ENCODE peak calls at places on chromosomes 16 and 17, in seven cellular contexts. U, I, L, A, J, N and H are unnamed samples.

GRCh38 chr17:42281571-42282096 is 5.4 kb upstream of the STAT5B start:
- DNase-seq in U (no peak), I (no peak), L (no peak), A (no peak), J (no peak), N (peak), H (no peak)

GRCh38 chr17:77312061-77312684 is 171.4 kb downstream of the SEC14L1 start:
- DNase-seq in U (no peak), I (no peak), L (no peak), A (no peak), J (no peak), N (no peak), H (no peak)

GRCh38 chr17:8807070-8807550 is 7.9 kb upstream of the MFSD6L start:
- DNase-seq in U (peak), I (no peak), L (no peak), A (peak), J (no peak), N (peak), H (peak)

GRCh38 chr17:75430159-75430748 is 24.8 kb upstream of the GRB2 start:
- DNase-seq in U (peak), I (peak), L (peak), A (peak), J (peak), N (peak), H (peak)

GRCh38 chr16:67459066-67459857 is 21.7 kb downstream of the ATP6V0D1 start:
- DNase-seq in U (no peak), I (no peak), L (no peak), A (no peak), J (no peak), N (no peak), H (peak)

GRCh38 chr16:66939366-66939765 is 4.0 kb downstream of the CES2 start:
- DNase-seq in U (no peak), I (no peak), L (no peak), A (no peak), J (no peak), N (no peak), H (no peak)

GRCh38 chr17:70165383-70165782 is 3.9 kb upstream of the KCNJ2 start:
- DNase-seq in U (no peak), I (no peak), L (no peak), A (no peak), J (no peak), N (no peak), H (no peak)

GRCh38 chr16:21656795-21657768 is 4.7 kb upstream of the IGSF6 start:
- DNase-seq in U (no peak), I (no peak), L (peak), A (peak), J (peak), N (no peak), H (peak)

GRCh38 chr16:57992084-57992483 is 8.4 kb downstream of the ZNF319 start:
- DNase-seq in U (no peak), I (no peak), L (no peak), A (no peak), J (no peak), N (no peak), H (no peak)

GRCh38 chr16:74034862-74035261 is 261.8 kb upstream of the PSMD7 start:
- DNase-seq in U (no peak), I (no peak), L (peak), A (peak), J (peak), N (no peak), H (no peak)

GRCh38 chr17:57937492-57937891 is 17.7 kb downstream of the CUEDC1 start:
- DNase-seq in U (no peak), I (no peak), L (no peak), A (no peak), J (no peak), N (no peak), H (no peak)

GRCh38 chr17:66543526-66543925 is 241.1 kb downstream of the PRKCA start:
- DNase-seq in U (no peak), I (no peak), L (no peak), A (no peak), J (no peak), N (no peak), H (peak)

GRCh38 chr17:4548061-4548461 is 7.1 kb downstream of the MYBBP1A start:
- DNase-seq in U (no peak), I (no peak), L (no peak), A (no peak), J (no peak), N (peak), H (no peak)

GRCh38 chr17:82930924-82931695 is 91.3 kb upstream of the ZNF750 start:
- DNase-seq in U (no peak), I (no peak), L (no peak), A (no peak), J (no peak), N (no peak), H (no peak)

GRCh38 chr16:55492756-55493380 is 13.9 kb downstream of the MMP2 start:
- DNase-seq in U (no peak), I (no peak), L (no peak), A (no peak), J (no peak), N (no peak), H (no peak)

GRCh38 chr17:17723354-17724261 is 42.4 kb downstream of the RAI1 start:
- DNase-seq in U (peak), I (no peak), L (peak), A (peak), J (no peak), N (peak), H (peak)

GRCh38 chr16:52469775-52470174 is 77.2 kb downstream of the TOX3 start:
- DNase-seq in U (no peak), I (no peak), L (no peak), A (peak), J (no peak), N (no peak), H (no peak)

GRCh38 chr16:2895813-2896212 is 12.8 kb downstream of the FLYWCH2 start:
- DNase-seq in U (no peak), I (no peak), L (peak), A (no peak), J (no peak), N (no peak), H (peak)

GRCh38 chr16:80993293-80993691 is 13.4 kb downstream of the CMC2 start:
- DNase-seq in U (peak), I (no peak), L (peak), A (peak), J (no peak), N (no peak), H (peak)

GRCh38 chr17:64155751-64156544 is 26.0 kb upstream of the ERN1 start:
- DNase-seq in U (no peak), I (no peak), L (peak), A (no peak), J (no peak), N (no peak), H (peak)

GRCh38 chr16:83666449-83666848 is 141.3 kb upstream of the HSBP1 start:
- DNase-seq in U (no peak), I (no peak), L (no peak), A (no peak), J (no peak), N (no peak), H (no peak)

GRCh38 chr16:49652441-49653175 is 203.3 kb downstream of the ZNF423 start:
- DNase-seq in U (peak), I (no peak), L (no peak), A (peak), J (no peak), N (no peak), H (peak)

GRCh38 chr16:85752511-85753420 is 1.9 kb upstream of the C16orf74 start:
- DNase-seq in U (peak), I (no peak), L (peak), A (peak), J (no peak), N (peak), H (peak)

GRCh38 chr17:16427020-16427419 is 11.6 kb downstream of the TRPV2 start:
- DNase-seq in U (no peak), I (no peak), L (no peak), A (no peak), J (no peak), N (no peak), H (no peak)

GRCh38 chr16:2091722-2092620 is 43.7 kb downstream of the PKD1 start:
- DNase-seq in U (no peak), I (no peak), L (no peak), A (peak), J (no peak), N (peak), H (peak)

GRCh38 chr16:82037666-82038065 is 2.6 kb downstream of the HSD17B2 start:
- DNase-seq in U (no peak), I (no peak), L (peak), A (no peak), J (no peak), N (no peak), H (peak)

GRCh38 chr16:54538241-54538640 is 251.7 kb upstream of the IRX3 start:
- DNase-seq in U (peak), I (no peak), L (no peak), A (peak), J (no peak), N (no peak), H (no peak)

GRCh38 chr16:57630931-57631845 is 2.8 kb downstream of the ADGRG1 start:
- DNase-seq in U (no peak), I (no peak), L (no peak), A (no peak), J (no peak), N (no peak), H (no peak)

GRCh38 chr16:26701243-26701886 is 365.4 kb upstream of the C16orf82 start:
- DNase-seq in U (no peak), I (no peak), L (no peak), A (no peak), J (no peak), N (no peak), H (no peak)

GRCh38 chr17:38969281-38969680 is 2.1 kb upstream of the FBXO47 start:
- DNase-seq in U (no peak), I (no peak), L (no peak), A (no peak), J (no peak), N (no peak), H (no peak)

GRCh38 chr17:33459078-33459940 is 166.2 kb upstream of the ASIC2 start:
- DNase-seq in U (no peak), I (no peak), L (no peak), A (peak), J (no peak), N (peak), H (no peak)

GRCh38 chr17:34811561-34811960 is 149.7 kb downstream of the CCT6B start:
- DNase-seq in U (no peak), I (no peak), L (no peak), A (no peak), J (no peak), N (no peak), H (no peak)

GRCh38 chr17:79664925-79665738 is 54.3 kb upstream of the RBFOX3 start:
- DNase-seq in U (peak), I (no peak), L (no peak), A (peak), J (no peak), N (peak), H (no peak)

GRCh38 chr16:51154271-51155171 is 3.5 kb upstream of the SALL1 start:
- DNase-seq in U (no peak), I (no peak), L (no peak), A (peak), J (no peak), N (peak), H (peak)

GRCh38 chr16:77677129-77677528 is 45.2 kb upstream of the NUDT7 start:
- DNase-seq in U (peak), I (no peak), L (no peak), A (no peak), J (no peak), N (no peak), H (no peak)

GRCh38 chr17:67754001-67754400 is 36.3 kb downstream of the NOL11 start:
- DNase-seq in U (no peak), I (no peak), L (no peak), A (no peak), J (no peak), N (no peak), H (no peak)
- H3K23ac ChIP-seq in U (no peak), I (no peak), L (no peak), A (no peak), J (no peak), N (no peak), H (no peak)

DNA sequence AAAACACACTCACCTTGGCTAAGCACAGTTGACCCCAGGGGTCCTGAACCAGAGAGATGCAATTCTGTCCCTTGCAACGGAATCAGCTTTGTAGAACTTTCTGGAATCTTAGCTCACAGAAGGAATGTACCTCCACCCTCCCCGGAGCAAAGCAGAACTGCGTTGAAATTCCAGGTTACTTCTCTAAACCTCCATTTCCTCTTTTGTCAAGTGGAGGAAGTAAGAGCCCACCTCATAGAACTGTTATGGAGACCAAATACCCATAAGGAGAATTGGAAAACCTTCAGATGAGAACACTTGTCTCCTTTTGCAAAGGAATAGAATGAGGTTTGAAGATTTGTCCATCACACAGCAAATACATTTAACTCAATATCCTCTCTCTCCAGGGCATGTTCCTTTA is 86.6 kb upstream of the RBBP6 start:
- DNase-seq in U (no peak), I (no peak), L (no peak), A (no peak), J (no peak), N (no peak), H (no peak)
- H3K23ac ChIP-seq in U (no peak), I (no peak), L (no peak), A (no peak), J (no peak), N (no peak), H (no peak)

DNA sequence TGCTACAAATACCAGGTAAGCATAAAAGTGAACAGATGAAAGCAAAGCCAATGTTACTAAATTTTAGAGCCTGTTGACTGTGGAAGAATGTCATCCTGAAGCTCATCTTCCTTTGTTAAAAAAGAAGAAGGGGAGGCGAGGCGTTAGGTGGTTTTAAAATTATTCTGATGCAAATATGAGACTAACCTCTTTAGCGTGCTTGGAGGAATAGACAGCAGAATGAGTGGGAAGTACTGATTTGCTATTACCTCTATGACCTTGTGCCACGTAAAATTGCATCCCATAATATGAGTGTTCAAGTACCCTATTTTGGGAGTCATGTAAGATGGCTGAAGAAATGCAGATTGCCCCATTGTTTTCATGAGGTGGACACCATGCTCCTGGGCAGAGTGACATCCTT is 95.7 kb downstream of the ELAC2 start:
- DNase-seq in U (no peak), I (no peak), L (no peak), A (no peak), J (no peak), N (no peak), H (no peak)
- H3K23ac ChIP-seq in U (no peak), I (no peak), L (no peak), A (no peak), J (no peak), N (no peak), H (no peak)

GRCh38 chr17:36590082-36590481 is 1.6 kb upstream of the DHRS11 start:
- DNase-seq in U (no peak), I (no peak), L (peak), A (no peak), J (no peak), N (no peak), H (peak)

GRCh38 chr17:36591434-36592315 is at the start of gene DHRS11:
- DNase-seq in U (peak), I (peak), L (peak), A (peak), J (peak), N (peak), H (peak)

GRCh38 chr17:36583787-36584186 is 7.9 kb upstream of the DHRS11 start:
- DNase-seq in U (peak), I (no peak), L (no peak), A (no peak), J (no peak), N (no peak), H (no peak)

DNA sequence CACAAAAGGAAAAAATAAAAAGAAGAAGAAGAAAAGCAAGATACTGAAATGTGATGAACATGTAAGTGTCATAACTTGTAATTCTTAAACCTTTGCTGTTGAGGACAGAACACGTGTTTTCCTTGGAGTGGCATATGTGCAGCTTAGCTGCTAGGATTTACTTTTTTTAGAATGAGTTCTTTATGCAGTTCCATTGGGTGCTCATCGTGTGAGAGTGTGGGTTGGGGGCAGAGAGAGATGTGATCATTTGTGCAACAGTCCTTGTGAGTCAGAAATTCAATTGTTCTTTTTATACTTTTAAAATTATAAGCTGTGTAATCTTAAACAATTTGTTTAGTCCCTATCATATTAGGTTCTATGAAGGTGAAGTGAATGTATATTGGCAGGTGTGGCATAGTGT is 5.5 kb upstream of the DHRS11 start:
- DNase-seq in U (no peak), I (no peak), L (no peak), A (no peak), J (no peak), N (no peak), H (no peak)
- H3K23ac ChIP-seq in U (no peak), I (no peak), L (no peak), A (no peak), J (no peak), N (no peak), H (no peak)

DNA sequence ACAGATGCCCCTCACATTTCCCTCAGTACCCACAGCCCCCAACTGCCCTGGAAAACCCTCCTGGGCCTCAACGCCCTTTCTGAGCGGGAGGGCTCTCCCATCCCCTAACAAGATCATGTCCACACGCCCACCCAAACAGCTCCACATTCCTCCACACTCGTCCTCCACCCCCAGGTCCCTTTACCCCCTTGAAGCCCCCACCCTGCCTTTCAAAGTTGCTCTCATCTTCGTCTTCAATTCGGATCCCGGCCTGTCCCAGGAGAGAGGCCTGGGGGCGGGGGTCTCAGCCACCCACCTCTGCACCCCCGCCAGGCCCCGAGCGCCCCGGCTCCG is 14.3 kb downstream of the HOXB4 start:
- DNase-seq in U (no peak), I (no peak), L (no peak), A (no peak), J (no peak), N (no peak), H (no peak)
- H3K23ac ChIP-seq in U (no peak), I (no peak), L (peak), A (no peak), J (peak), N (no peak), H (no peak)

DNA sequence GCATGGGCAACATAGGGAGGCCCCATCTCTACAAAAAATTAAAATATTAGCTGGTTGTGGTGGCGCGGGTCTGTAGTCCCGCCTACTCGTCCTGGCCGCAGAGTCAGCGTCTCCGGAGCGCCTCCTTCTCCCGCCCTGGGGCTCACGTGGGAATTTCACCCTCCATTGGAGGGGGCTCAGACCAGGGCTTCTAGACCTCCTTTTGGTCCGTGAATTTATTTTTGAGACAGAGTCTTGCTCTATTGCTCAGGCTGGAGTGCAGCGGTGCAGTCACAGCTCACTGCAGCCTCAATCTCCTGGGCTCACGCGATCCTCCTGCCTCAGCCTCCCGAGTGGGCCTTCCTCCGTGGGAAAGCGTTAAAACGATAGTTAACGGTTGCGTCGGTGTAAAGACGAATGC is 394 bp upstream of the NME4 start:
- DNase-seq in U (no peak), I (no peak), L (peak), A (peak), J (no peak), N (peak), H (peak)
- H3K23ac ChIP-seq in U (no peak), I (no peak), L (peak), A (no peak), J (no peak), N (no peak), H (no peak)

DNA sequence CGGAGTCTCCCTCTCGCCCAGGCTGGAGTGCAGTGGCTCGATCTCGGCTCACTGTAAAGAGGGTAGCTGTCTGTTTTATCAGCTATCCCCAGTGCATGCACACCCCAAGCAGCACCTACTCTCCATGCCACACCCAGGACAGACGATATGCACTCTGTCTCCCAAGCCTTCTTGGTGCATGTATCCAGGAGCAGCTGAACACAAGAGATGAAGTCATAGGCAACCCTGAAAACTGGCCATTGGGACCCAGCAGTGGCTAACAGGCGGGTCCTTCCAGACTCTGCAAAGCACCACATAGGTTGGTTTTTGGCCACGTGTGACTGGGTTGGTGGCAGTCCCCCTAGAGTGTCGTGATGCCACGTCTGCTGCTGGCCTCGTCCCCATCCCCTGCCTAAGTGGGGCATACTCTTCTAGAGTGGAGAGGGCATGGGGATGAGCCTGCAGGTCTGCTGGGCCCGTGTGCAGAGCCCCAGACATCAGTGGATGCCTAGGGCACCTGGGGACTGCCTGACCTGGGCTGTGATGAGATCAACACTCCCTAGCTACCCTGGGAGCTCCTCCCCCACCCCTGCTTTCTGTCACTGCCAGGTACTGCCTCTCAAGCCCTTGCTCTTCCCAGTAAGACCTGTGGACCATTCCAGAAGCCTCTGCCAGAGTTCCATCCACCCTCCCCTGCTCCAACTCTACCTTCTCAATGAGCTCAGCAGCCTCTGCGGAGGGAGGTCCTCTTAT is 9.3 kb downstream of the PDE6G start:
- DNase-seq in U (no peak), I (no peak), L (no peak), A (no peak), J (no peak), N (peak), H (no peak)
- H3K23ac ChIP-seq in U (no peak), I (no peak), L (no peak), A (no peak), J (peak), N (no peak), H (no peak)